ENCODE peak calls at places on chromosomes 12 and 14, in four cellular contexts. Z is A549, P is fibroblast of lung, O is GM23248. W is an unnamed sample.
A peak's percentile ranks its signal among the peaks of the same experiment; 100 is the strongest.

GRCh38 chr12:14828896-14829295 is 14.4 kb downstream of the ART4 start:
- DNase-seq in Z (no peak), P (no peak), O (peak; percentile 15), W (peak; percentile 7)

GRCh38 chr14:53751650-53752049 is 205.0 kb downstream of the BMP4 start:
- DNase-seq in Z (no peak), P (no peak), O (no peak), W (no peak)

GRCh38 chr12:6450869-6451347 is 934 bp upstream of the TAPBPL start:
- DNase-seq in Z (no peak), P (no peak), O (no peak), W (peak; percentile 24)

GRCh38 chr12:115752913-115753726 is 524.4 kb downstream of the MED13L start:
- DNase-seq in Z (peak; percentile 58), P (peak; percentile 66), O (peak; percentile 81), W (peak; percentile 17)

GRCh38 chr14:58368951-58369350 is 26.8 kb upstream of the TOMM20L start:
- DNase-seq in Z (no peak), P (peak; percentile 18), O (peak; percentile 2), W (no peak)

GRCh38 chr12:120628919-120629318 is 11.5 kb upstream of the CABP1 start:
- DNase-seq in Z (peak; percentile 28), P (no peak), O (no peak), W (no peak)

GRCh38 chr14:105375635-105376057 is 22.7 kb upstream of the TEX22 start:
- DNase-seq in Z (no peak), P (peak; percentile 17), O (peak; percentile 16), W (no peak)

GRCh38 chr12:53324113-53324778 is 2.8 kb upstream of the AAAS start:
- DNase-seq in Z (no peak), P (no peak), O (no peak), W (no peak)

GRCh38 chr12:88957358-88957757 is 377.1 kb upstream of the KITLG start:
- DNase-seq in Z (no peak), P (no peak), O (peak; percentile 50), W (peak; percentile 22)

GRCh38 chr12:121708313-121709063 is 4.1 kb upstream of the TMEM120B start:
- DNase-seq in Z (no peak), P (no peak), O (no peak), W (no peak)

GRCh38 chr12:70756118-70756517 is 118.9 kb upstream of the PTPRB start:
- DNase-seq in Z (no peak), P (peak; percentile 77), O (peak; percentile 77), W (no peak)

GRCh38 chr12:40697566-40698257 is 5.5 kb downstream of the CNTN1 start:
- DNase-seq in Z (no peak), P (no peak), O (peak; percentile 30), W (no peak)

GRCh38 chr14:99737451-99737951 is 53.4 kb downstream of the CYP46A1 start:
- DNase-seq in Z (peak; percentile 86), P (no peak), O (peak; percentile 66), W (no peak)

GRCh38 chr14:77323571-77323970 is 2.7 kb downstream of the GSTZ1 start:
- DNase-seq in Z (no peak), P (no peak), O (no peak), W (no peak)

GRCh38 chr12:47799357-47799955 is 20.2 kb downstream of the HDAC7 start:
- DNase-seq in Z (no peak), P (no peak), O (peak; percentile 45), W (peak; percentile 62)

GRCh38 chr14:32494566-32495434 is 165.7 kb downstream of the AKAP6 start:
- DNase-seq in Z (no peak), P (no peak), O (peak; percentile 62), W (no peak)

GRCh38 chr14:69636051-69636639 is 24.7 kb downstream of the SUSD6 start:
- DNase-seq in Z (no peak), P (no peak), O (no peak), W (no peak)

GRCh38 chr14:69044965-69045555 is 66.0 kb upstream of the ACTN1 start:
- DNase-seq in Z (no peak), P (peak; percentile 94), O (peak; percentile 52), W (peak; percentile 68)

GRCh38 chr14:74739293-74740030 is 23.7 kb upstream of the YLPM1 start:
- DNase-seq in Z (no peak), P (peak; percentile 22), O (peak; percentile 18), W (no peak)

GRCh38 chr14:74538411-74539391 is 45.1 kb downstream of the ISCA2 start:
- DNase-seq in Z (no peak), P (no peak), O (no peak), W (no peak)

GRCh38 chr12:92702754-92703679 is at the start of gene PLEKHG7:
- DNase-seq in Z (no peak), P (no peak), O (no peak), W (no peak)

GRCh38 chr12:53058674-53059433 is 9.0 kb downstream of the TNS2 start:
- DNase-seq in Z (no peak), P (no peak), O (no peak), W (no peak)

GRCh38 chr12:95726903-95727302 is 63.7 kb downstream of the NTN4 start:
- DNase-seq in Z (no peak), P (no peak), O (no peak), W (no peak)

GRCh38 chr12:124747426-124748161 is 116.1 kb downstream of the SCARB1 start:
- DNase-seq in Z (peak; percentile 97), P (peak; percentile 99), O (peak; percentile 94), W (no peak)

GRCh38 chr14:34324363-34324795 is 137.7 kb downstream of the SPTSSA start:
- DNase-seq in Z (peak; percentile 40), P (peak; percentile 23), O (peak; percentile 53), W (no peak)

GRCh38 chr12:113870035-113870434 is 96.1 kb downstream of the RBM19 start:
- DNase-seq in Z (no peak), P (no peak), O (no peak), W (no peak)

GRCh38 chr12:104339663-104340062 is 36.1 kb downstream of the EID3 start:
- DNase-seq in Z (no peak), P (peak; percentile 64), O (no peak), W (no peak)

GRCh38 chr12:21940549-21940948 is 677 bp downstream of the ABCC9 start:
- DNase-seq in Z (no peak), P (no peak), O (peak; percentile 37), W (no peak)

GRCh38 chr12:90510948-90511347 is 444.0 kb downstream of the CCER1 start:
- DNase-seq in Z (no peak), P (peak; percentile 65), O (peak; percentile 71), W (no peak)

GRCh38 chr14:100060766-100061165 is 4.5 kb upstream of the EVL start:
- DNase-seq in Z (no peak), P (no peak), O (no peak), W (no peak)

GRCh38 chr12:131057211-131057721 is 103.6 kb downstream of the ADGRD1 start:
- DNase-seq in Z (no peak), P (no peak), O (no peak), W (no peak)

GRCh38 chr12:53569174-53569557 is 57.0 kb downstream of the ATF7 start:
- DNase-seq in Z (no peak), P (peak; percentile 65), O (peak; percentile 73), W (no peak)

GRCh38 chr12:11795910-11796459 is 146.5 kb downstream of the ETV6 start:
- DNase-seq in Z (no peak), P (peak; percentile 97), O (peak; percentile 38), W (peak; percentile 20)

GRCh38 chr12:97556201-97556824 is 93.7 kb downstream of the RMST start:
- DNase-seq in Z (no peak), P (peak; percentile 92), O (peak; percentile 13), W (no peak)

GRCh38 chr12:57276935-57277563 is 26.1 kb upstream of the STAC3 start:
- DNase-seq in Z (peak; percentile 34), P (peak; percentile 18), O (peak; percentile 60), W (peak; percentile 40)

GRCh38 chr14:73771848-73772705 is 57.9 kb upstream of the PNMA1 start:
- DNase-seq in Z (no peak), P (peak; percentile 83), O (peak; percentile 54), W (peak; percentile 61)

GRCh38 chr12:116121453-116121871 is 156.0 kb downstream of the MED13L start:
- DNase-seq in Z (no peak), P (peak; percentile 50), O (peak; percentile 65), W (no peak)

GRCh38 chr12:52052471-52053186 is 1.4 kb downstream of the NR4A1 start:
- DNase-seq in Z (no peak), P (no peak), O (no peak), W (no peak)
- H3K4me3 ChIP-seq in Z (peak overlapping the region; percentile 75), P (peak overlapping the region; percentile 66), O (peak overlapping the region; percentile 85), W (no peak overlapping the region)

GRCh38 chr14:65631040-65631439 is 218.5 kb downstream of the FUT8 start:
- DNase-seq in Z (no peak), P (no peak), O (no peak), W (no peak)
- H3K4me3 ChIP-seq in Z (no peak overlapping the region), P (no peak overlapping the region), O (no peak overlapping the region), W (no peak overlapping the region)

GRCh38 chr14:31421200-31421599 is 850 bp upstream of the HEATR5A start:
- DNase-seq in Z (no peak), P (no peak), O (no peak), W (no peak)

GRCh38 chr14:31419179-31420012 is 954 bp downstream of the HEATR5A start:
- DNase-seq in Z (no peak), P (peak; percentile 52), O (peak; percentile 79), W (no peak)

GRCh38 chr14:31418440-31418839 is 1.9 kb downstream of the HEATR5A start:
- DNase-seq in Z (no peak), P (no peak), O (peak; percentile 7), W (no peak)

GRCh38 chr14:31420013-31420318 is 384 bp downstream of the HEATR5A start:
- DNase-seq in Z (peak; percentile 53), P (no peak), O (no peak), W (peak; percentile 57)

GRCh38 chr14:31420319-31421081 is at the start of gene HEATR5A:
- DNase-seq in Z (peak; percentile 78), P (peak; percentile 96), O (peak; percentile 99), W (peak; percentile 94)
- H3K4me3 ChIP-seq in Z (peak within 1 kb of the TSS; percentile 95), P (peak within 1 kb of the TSS; percentile 81), O (peak within 1 kb of the TSS; percentile 95), W (peak within 1 kb of the TSS; percentile 86)

GRCh38 chr14:89351958-89352404 is 65.1 kb downstream of the FOXN3 start:
- DNase-seq in Z (no peak), P (no peak), O (peak; percentile 44), W (no peak)
- H3K4me3 ChIP-seq in Z (no peak overlapping the region), P (no peak overlapping the region), O (peak overlapping the region; percentile 51), W (no peak overlapping the region)

DNA sequence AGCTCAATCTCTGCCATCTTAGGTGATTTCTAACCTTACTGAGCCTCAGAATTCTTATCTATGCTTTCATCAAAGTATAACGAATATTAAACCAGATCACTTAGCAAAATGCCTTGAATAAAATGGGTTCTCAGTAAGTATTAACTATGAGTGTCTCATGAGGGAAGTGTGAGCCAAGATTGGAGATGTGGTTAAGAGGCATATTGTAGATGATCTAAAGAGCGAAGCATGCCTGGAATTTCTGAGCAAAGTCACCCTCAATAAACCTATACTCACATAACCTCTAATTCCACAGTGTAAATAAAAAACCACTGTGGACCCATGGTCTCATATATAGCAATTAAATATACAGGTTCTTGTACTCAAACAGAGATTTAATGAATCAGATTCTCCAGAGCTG is 193.1 kb upstream of the FSCB start:
- DNase-seq in Z (no peak), P (peak; percentile 86), O (no peak), W (peak; percentile 2)
- H3K4me3 ChIP-seq in Z (no peak overlapping the region), P (no peak overlapping the region), O (no peak overlapping the region), W (no peak overlapping the region)

GRCh38 chr14:103607039-103607668 is 21.9 kb upstream of the KLC1 start:
- DNase-seq in Z (no peak), P (peak; percentile 93), O (peak; percentile 87), W (peak; percentile 75)
- H3K4me3 ChIP-seq in Z (no peak overlapping the region), P (no peak overlapping the region), O (peak overlapping the region; percentile 51), W (peak overlapping the region; percentile 14)